ENCODE peak calls at places on chromosome 6, in six cellular contexts. D is HCT116, K is H1, I is SK-N-SH, U is K562, Z is HepG2. B is an unnamed sample.

GRCh38 chr6:35933844-35934243 is 12.9 kb upstream of the SRPK1 start:
- DNase-seq in I (no peak), D (no peak), Z (no peak), U (no peak), K (no peak), B (no peak)

GRCh38 chr6:99189823-99190721 is 159.4 kb downstream of the FAXC start:
- DNase-seq in U (no peak), Z (no peak), D (no peak), I (no peak), K (no peak), B (no peak)

GRCh38 chr6:64680446-64680845 is 1026.6 kb downstream of the EYS start:
- DNase-seq in D (no peak), U (no peak), K (no peak), I (no peak), Z (no peak), B (no peak)

GRCh38 chr6:79762370-79762769 is 131.2 kb downstream of the SH3BGRL2 start:
- DNase-seq in K (no peak), I (no peak), Z (no peak), D (peak), U (no peak), B (no peak)

GRCh38 chr6:167538746-167539145 is 213.9 kb downstream of the TTLL2 start:
- DNase-seq in Z (no peak), K (no peak), I (no peak), D (no peak), U (no peak), B (no peak)

GRCh38 chr6:43171284-43172126 is 436 bp downstream of the SRF start:
- DNase-seq in K (peak), D (no peak), Z (no peak), U (peak), I (peak), B (no peak)

GRCh38 chr6:15472626-15473025 is 190.2 kb downstream of the DTNBP1 start:
- DNase-seq in I (no peak), U (no peak), Z (no peak), D (no peak), K (no peak), B (no peak)

GRCh38 chr6:42243046-42243445 is 25.4 kb upstream of the MRPS10 start:
- DNase-seq in I (no peak), U (no peak), Z (no peak), K (no peak), D (no peak), B (no peak)

GRCh38 chr6:105483492-105483891 is 80.6 kb upstream of the PREP start:
- DNase-seq in K (no peak), U (no peak), D (no peak), Z (no peak), I (no peak), B (no peak)

GRCh38 chr6:32940656-32941411 is at the start of gene HLA-DMB:
- DNase-seq in Z (peak), I (peak), K (peak), D (peak), U (no peak), B (peak)

GRCh38 chr6:112081569-112081968 is 5.7 kb downstream of the TUBE1 start:
- DNase-seq in K (no peak), U (no peak), I (no peak), Z (no peak), D (no peak), B (no peak)

GRCh38 chr6:26342106-26342999 is 22.6 kb upstream of the BTN3A2 start:
- DNase-seq in Z (no peak), I (no peak), U (no peak), K (no peak), D (no peak), B (no peak)

GRCh38 chr6:43086022-43086658 is 10.0 kb downstream of the PTK7 start:
- DNase-seq in K (no peak), I (no peak), D (no peak), U (no peak), Z (no peak), B (no peak)

GRCh38 chr6:36133148-36133547 is 2.8 kb downstream of the MAPK13 start:
- DNase-seq in Z (no peak), D (no peak), I (no peak), U (no peak), K (no peak), B (no peak)

GRCh38 chr6:38753707-38754106 is 38.6 kb downstream of the DNAH8 start:
- DNase-seq in U (no peak), I (no peak), D (no peak), Z (no peak), K (no peak), B (no peak)

GRCh38 chr6:143339223-143339622 is 111.3 kb downstream of the ADAT2 start:
- DNase-seq in Z (no peak), U (no peak), K (no peak), I (no peak), D (no peak), B (no peak)

GRCh38 chr6:146896062-146896813 is 297.5 kb downstream of the ADGB start:
- DNase-seq in K (no peak), Z (no peak), I (no peak), U (no peak), D (no peak), B (no peak)

GRCh38 chr6:163944897-163945296 is 530.4 kb downstream of the QKI start:
- DNase-seq in Z (no peak), I (no peak), D (no peak), K (no peak), U (no peak), B (no peak)

GRCh38 chr6:163941471-163941980 is 527.0 kb downstream of the QKI start:
- DNase-seq in K (no peak), D (no peak), Z (no peak), U (no peak), I (no peak), B (no peak)

GRCh38 chr6:163945813-163946212 is 531.3 kb downstream of the QKI start:
- DNase-seq in U (no peak), I (no peak), D (no peak), K (no peak), Z (no peak), B (peak)

GRCh38 chr6:163942790-163943189 is 528.3 kb downstream of the QKI start:
- DNase-seq in U (no peak), Z (no peak), K (no peak), I (no peak), D (no peak), B (no peak)

GRCh38 chr6:163943647-163944395 is 529.3 kb downstream of the QKI start:
- DNase-seq in D (no peak), I (no peak), K (peak), Z (no peak), U (no peak), B (no peak)
- TF ChIP-seq JUND in D (no peak), I (no peak), K (no peak), Z (no peak), U (no peak), B (no peak)

GRCh38 chr6:92126088-92126487 is 1293.3 kb downstream of the EPHA7 start:
- DNase-seq in U (no peak), I (no peak), K (no peak), Z (peak), D (no peak), B (peak)
- TF ChIP-seq JUND in U (no peak), I (no peak), K (no peak), Z (no peak), D (no peak), B (no peak)

GRCh38 chr6:3593161-3593560 is 136.3 kb upstream of the SLC22A23 start:
- DNase-seq in K (no peak), Z (no peak), D (no peak), U (no peak), I (no peak), B (no peak)

GRCh38 chr6:3594196-3594595 is 137.3 kb upstream of the SLC22A23 start:
- DNase-seq in K (no peak), D (no peak), Z (no peak), U (no peak), I (no peak), B (no peak)

GRCh38 chr6:3596736-3597135 is 139.9 kb upstream of the SLC22A23 start:
- DNase-seq in Z (no peak), D (no peak), K (no peak), I (no peak), U (no peak), B (no peak)

GRCh38 chr6:3591970-3592369 is 135.1 kb upstream of the SLC22A23 start:
- DNase-seq in D (no peak), U (no peak), Z (no peak), K (no peak), I (no peak), B (no peak)

DNA sequence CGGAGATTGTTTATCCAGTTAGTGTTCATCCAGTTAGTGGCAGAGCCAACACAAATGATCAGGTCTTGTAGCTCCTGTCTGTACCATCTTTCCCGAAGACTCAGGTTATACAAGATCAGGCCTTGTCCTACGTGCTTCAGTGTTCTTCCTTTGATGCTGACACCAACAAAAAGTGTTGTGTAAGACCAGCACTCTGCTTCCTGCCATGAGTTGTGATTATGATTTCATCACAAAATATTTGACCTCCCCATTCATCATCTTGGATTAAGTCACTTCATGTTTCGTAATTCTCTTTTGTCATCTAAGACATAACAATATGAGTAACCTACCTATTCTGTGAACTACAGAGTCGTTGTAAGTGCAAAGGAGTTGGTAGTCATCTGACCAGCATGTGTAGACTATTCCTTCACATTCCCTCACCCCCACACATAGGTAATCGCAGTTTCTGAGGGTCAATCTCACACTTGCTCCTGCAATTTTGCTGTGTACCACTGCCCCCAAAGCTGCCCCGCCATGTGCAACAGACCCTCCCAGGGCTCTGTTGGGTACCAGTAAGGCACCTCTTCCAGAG is 135.6 kb upstream of the SLC22A23 start:
- DNase-seq in I (no peak), U (no peak), K (no peak), Z (peak), D (peak), B (no peak)
- TF ChIP-seq JUND in I (no peak), U (no peak), K (no peak), Z (no peak), D (peak), B (no peak)

DNA sequence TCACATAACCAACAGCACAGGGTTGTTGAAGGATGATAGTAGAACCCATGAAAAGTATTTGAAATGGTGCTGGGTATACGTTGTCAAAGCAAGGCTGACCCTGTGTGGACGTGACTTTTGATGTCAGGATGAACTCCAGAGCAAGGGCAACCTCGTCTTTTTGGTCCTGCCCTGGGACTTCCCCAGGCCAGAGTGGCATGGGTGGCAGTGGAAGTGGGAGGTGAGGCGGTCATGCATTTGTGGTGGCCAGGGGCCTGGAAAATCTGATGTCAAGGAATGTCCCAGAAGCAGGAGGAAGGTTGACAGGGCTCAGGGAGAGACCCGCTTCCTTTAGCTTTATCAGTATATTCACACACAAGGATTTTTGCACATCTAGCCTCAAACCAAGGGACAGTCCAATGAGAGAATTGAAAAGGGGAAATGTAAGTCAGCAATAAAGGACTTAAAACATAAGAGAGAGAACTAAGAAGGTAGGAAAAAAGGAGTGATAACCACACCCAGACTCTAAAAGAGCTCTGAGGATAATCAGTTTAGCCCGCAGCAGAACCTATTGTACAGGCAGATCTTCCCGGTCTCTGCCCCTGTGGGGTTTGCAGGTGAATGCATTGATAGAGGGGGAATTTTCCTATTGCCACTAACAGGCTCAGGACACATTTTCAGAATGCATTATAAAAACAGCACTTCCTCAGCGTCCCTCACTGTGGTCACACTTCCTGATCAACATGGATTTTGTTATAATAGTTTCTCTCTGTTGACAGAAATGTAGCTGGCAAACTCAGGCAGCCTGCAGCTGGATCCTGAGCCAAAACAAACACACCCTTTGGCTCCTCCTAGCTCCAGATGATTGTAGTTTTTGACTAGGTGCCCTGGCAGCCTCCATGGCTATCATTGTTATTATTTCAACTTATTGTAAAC is 98.7 kb upstream of the HDGFL1 start:
- DNase-seq in Z (no peak), K (no peak), I (peak), D (no peak), U (no peak), B (peak)
- TF ChIP-seq JUND in Z (no peak), K (no peak), I (no peak), D (no peak), U (no peak), B (peak)

DNA sequence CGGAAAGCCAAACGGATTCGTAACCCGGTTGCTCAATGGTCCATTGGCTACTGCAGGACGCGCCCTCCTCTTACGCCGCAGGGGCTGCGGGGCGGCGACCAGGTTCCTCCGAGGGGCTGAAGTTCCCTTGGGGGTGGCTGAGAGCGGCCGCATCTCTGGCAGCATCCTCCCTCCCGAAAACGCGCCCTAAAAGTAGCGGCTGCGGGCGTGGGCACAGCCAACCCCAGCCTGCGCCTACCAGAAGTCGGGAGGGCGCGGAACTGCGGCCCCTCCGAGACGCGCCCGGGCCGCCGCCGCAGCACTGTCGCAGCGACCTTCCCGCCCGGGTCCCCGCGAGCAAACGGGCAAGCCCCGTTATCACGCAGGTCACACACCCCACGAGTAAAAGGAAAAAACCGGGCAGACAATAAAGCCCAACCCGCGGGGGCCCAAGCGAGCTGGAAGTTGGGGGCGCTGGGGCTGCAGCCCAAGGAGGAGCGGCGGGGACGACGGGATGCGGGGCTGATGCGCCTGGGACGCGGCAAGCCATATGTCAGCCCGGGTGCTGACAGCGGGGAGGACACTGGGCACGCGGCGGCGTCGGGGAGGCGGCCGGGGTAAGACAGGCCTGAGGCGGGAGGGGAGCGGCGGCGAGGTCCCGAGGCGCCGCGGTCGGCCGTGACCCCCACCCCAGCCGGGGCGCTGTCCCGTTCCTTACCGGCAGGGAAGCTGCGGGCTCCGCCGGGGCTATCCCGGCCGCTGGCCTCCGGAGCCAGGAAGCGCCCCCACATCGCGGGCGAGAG is 700 bp downstream of the CEP85L start:
- DNase-seq in U (peak), K (peak), I (peak), D (no peak), Z (no peak), B (no peak)
- TF ChIP-seq JUND in U (no peak), K (no peak), I (no peak), D (no peak), Z (no peak), B (no peak)

GRCh38 chr6:31495580-31495979 is 2.4 kb upstream of the MICB start:
- DNase-seq in U (no peak), D (no peak), K (no peak), I (no peak), Z (no peak), B (no peak)
- TF ChIP-seq JUND in U (no peak), D (no peak), K (no peak), I (no peak), Z (no peak), B (no peak)

GRCh38 chr6:1242439-1242838 is 69.5 kb upstream of the FOXQ1 start:
- DNase-seq in U (no peak), I (no peak), Z (no peak), K (peak), D (no peak), B (no peak)
- TF ChIP-seq JUND in U (no peak), I (no peak), Z (no peak), K (no peak), D (no peak), B (no peak)